ENCODE peak calls at places on chromosomes 11 and 22, in four cellular contexts. One of them, this sample, is unnamed.

GRCh38 chr11:45100338-45100737 is 46.1 kb upstream of the PRDM11 start:
- DNase-seq in H1: peak; percentile 48
- DNase-seq in K562: peak; percentile 32
- DNase-seq in GM12878: no peak
- DNase-seq in this sample: no peak

GRCh38 chr22:46010177-46010867 is 33.4 kb upstream of the WNT7B start:
- DNase-seq in H1: no peak
- DNase-seq in K562: no peak
- DNase-seq in GM12878: no peak
- DNase-seq in this sample: no peak

GRCh38 chr11:65310215-65310614 is 4.5 kb upstream of the CDC42EP2 start:
- DNase-seq in H1: no peak
- DNase-seq in K562: no peak
- DNase-seq in GM12878: no peak
- DNase-seq in this sample: no peak

GRCh38 chr11:117911694-117912093 is 17.5 kb downstream of the TMPRSS13 start:
- DNase-seq in H1: no peak
- DNase-seq in K562: no peak
- DNase-seq in GM12878: no peak
- DNase-seq in this sample: no peak

GRCh38 chr11:108870373-108871020 is 205.6 kb downstream of the DDX10 start:
- DNase-seq in H1: no peak
- DNase-seq in K562: no peak
- DNase-seq in GM12878: no peak
- DNase-seq in this sample: peak; percentile 15

GRCh38 chr22:19900707-19901436 is 40.7 kb upstream of the COMT start:
- DNase-seq in H1: no peak
- DNase-seq in K562: no peak
- DNase-seq in GM12878: no peak
- DNase-seq in this sample: no peak

GRCh38 chr11:69708731-69709401 is 5.0 kb upstream of the FGF19 start:
- DNase-seq in H1: no peak
- DNase-seq in K562: no peak
- DNase-seq in GM12878: no peak
- DNase-seq in this sample: peak; percentile 79

GRCh38 chr11:61691378-61692156 is 11.4 kb downstream of the DAGLA start:
- DNase-seq in H1: no peak
- DNase-seq in K562: no peak
- DNase-seq in GM12878: no peak
- DNase-seq in this sample: no peak

GRCh38 chr11:285021-285893 is 3.7 kb upstream of the PGGHG start:
- DNase-seq in H1: peak; percentile 41
- DNase-seq in K562: no peak
- DNase-seq in GM12878: no peak
- DNase-seq in this sample: no peak

GRCh38 chr11:117595440-117595839 is 201.6 kb downstream of the DSCAML1 start:
- DNase-seq in H1: no peak
- DNase-seq in K562: peak; percentile 60
- DNase-seq in GM12878: no peak
- DNase-seq in this sample: no peak

DNA sequence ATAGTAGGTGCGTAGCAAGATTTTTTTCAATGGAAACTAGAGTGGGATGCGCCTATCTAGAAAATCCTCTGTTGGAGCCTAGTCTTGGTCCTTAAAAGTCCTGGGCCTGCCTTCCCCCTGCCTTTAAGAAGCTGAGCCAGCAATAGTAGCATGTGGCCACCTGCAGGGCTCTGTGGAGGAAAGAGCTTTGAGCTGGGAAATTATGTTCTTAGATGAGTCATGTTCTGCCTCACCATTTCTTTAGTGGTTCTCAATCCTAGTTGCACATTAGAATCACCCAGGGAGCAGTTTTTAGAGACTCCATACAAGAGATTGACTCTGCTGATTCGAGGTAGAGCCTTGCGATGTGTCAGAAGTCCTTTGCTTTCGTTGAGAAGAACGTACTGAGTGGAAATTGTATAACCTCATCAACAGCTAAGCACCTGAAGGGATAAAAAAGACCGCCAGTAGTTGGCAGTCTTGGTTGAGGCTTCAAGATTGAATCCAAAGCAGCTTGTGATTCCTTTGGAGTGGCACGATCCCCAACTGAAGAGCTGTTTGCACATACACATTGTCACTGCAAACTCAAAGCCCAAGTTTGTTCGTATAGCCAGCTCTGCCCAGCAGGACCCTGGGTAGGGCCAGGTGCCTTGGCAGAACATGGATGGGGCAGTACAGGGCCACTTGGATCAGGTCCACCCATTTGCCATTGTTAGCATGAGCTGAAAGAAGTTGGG is 133.3 kb downstream of the COMMD9 start:
- DNase-seq in H1: no peak
- DNase-seq in K562: no peak
- DNase-seq in GM12878: no peak
- DNase-seq in this sample: no peak
- TF ChIP-seq KDM1A in H1: no peak
- TF ChIP-seq KDM1A in K562: no peak
- TF ChIP-seq KDM1A in GM12878: no peak
- TF ChIP-seq KDM1A in this sample: no peak

GRCh38 chr11:66694056-66694410 is 16.3 kb upstream of the RBM4B start:
- DNase-seq in H1: no peak
- DNase-seq in K562: no peak
- DNase-seq in GM12878: no peak
- DNase-seq in this sample: no peak

GRCh38 chr11:66692871-66693331 is 15.2 kb upstream of the RBM4B start:
- DNase-seq in H1: no peak
- DNase-seq in K562: no peak
- DNase-seq in GM12878: no peak
- DNase-seq in this sample: no peak

GRCh38 chr11:66693356-66694055 is 15.8 kb upstream of the RBM4B start:
- DNase-seq in H1: no peak
- DNase-seq in K562: no peak
- DNase-seq in GM12878: no peak
- DNase-seq in this sample: no peak

GRCh38 chr11:66696186-66696585 is 18.5 kb upstream of the RBM4B start:
- DNase-seq in H1: no peak
- DNase-seq in K562: no peak
- DNase-seq in GM12878: no peak
- DNase-seq in this sample: no peak

DNA sequence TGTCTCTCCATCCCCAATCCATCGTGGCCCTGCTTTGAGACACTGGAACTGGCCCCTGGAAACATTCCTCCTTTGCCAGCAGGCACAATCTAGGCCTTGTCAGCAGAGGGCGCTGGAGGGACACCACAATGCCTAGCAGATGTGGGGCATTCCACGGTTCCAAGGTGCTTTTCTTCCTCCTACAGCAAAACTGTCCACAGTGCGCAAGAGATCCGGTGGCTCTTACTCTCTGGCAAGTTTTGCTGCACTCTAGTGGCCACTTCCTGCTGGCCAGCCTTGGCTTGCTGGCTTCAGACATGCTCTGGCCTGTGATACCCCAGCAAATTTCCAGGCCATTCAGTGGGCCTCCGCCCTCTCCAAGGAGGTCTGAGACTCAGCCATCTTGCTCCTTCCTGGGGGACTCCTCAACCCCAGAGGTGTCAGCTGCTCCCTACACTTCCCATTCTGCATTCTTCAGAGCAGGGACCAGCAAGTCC is 17.1 kb upstream of the RBM4B start:
- DNase-seq in H1: peak; percentile 95
- DNase-seq in K562: peak; percentile 84
- DNase-seq in GM12878: peak; percentile 58
- DNase-seq in this sample: peak; percentile 96
- TF ChIP-seq POLR2AphosphoS5 in H1: no peak
- TF ChIP-seq POLR2AphosphoS5 in K562: no peak
- TF ChIP-seq POLR2AphosphoS5 in GM12878: no peak
- TF ChIP-seq POLR2AphosphoS5 in this sample: no peak

GRCh38 chr22:24601217-24602104 is 1.5 kb upstream of the GGT1 start:
- DNase-seq in H1: peak; percentile 46
- DNase-seq in K562: no peak
- DNase-seq in GM12878: no peak
- DNase-seq in this sample: peak; percentile 66
- TF ChIP-seq USF2 in H1: no peak
- TF ChIP-seq USF2 in K562: no peak
- TF ChIP-seq USF2 in GM12878: no peak
- TF ChIP-seq USF2 in this sample: no peak

GRCh38 chr22:48306785-48307570 is 1520.7 kb downstream of the BRD1 start:
- DNase-seq in H1: no peak
- DNase-seq in K562: no peak
- DNase-seq in GM12878: no peak
- DNase-seq in this sample: no peak

GRCh38 chr22:48305726-48306235 is 1521.9 kb downstream of the BRD1 start:
- DNase-seq in H1: no peak
- DNase-seq in K562: no peak
- DNase-seq in GM12878: no peak
- DNase-seq in this sample: no peak

GRCh38 chr22:48309115-48309705 is 1518.5 kb downstream of the BRD1 start:
- DNase-seq in H1: no peak
- DNase-seq in K562: no peak
- DNase-seq in GM12878: no peak
- DNase-seq in this sample: no peak

GRCh38 chr22:48306284-48306683 is 1521.4 kb downstream of the BRD1 start:
- DNase-seq in H1: no peak
- DNase-seq in K562: no peak
- DNase-seq in GM12878: no peak
- DNase-seq in this sample: no peak

DNA sequence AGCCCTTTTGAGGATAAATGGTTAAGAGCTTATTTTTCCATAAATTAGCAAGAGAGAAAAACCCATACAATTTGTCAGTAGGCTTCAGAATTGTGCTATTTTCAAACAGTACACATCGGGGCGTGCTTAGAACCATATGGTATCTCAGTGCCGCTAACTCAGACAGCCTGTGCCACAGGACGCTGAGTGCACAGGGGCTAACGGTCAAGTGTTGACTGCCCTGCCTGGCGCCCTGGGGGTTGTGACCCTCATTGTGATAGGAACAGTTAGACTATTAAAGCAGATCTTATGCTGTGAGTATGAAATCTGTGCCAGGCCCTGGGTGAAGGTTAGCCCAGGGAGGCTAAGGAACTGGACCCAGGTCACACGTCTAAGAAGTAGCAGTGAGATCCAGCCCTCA is 1519.7 kb downstream of the BRD1 start:
- DNase-seq in H1: no peak
- DNase-seq in K562: no peak
- DNase-seq in GM12878: no peak
- DNase-seq in this sample: no peak
- TF ChIP-seq KDM1A in H1: no peak
- TF ChIP-seq KDM1A in K562: no peak
- TF ChIP-seq KDM1A in GM12878: no peak
- TF ChIP-seq KDM1A in this sample: no peak

DNA sequence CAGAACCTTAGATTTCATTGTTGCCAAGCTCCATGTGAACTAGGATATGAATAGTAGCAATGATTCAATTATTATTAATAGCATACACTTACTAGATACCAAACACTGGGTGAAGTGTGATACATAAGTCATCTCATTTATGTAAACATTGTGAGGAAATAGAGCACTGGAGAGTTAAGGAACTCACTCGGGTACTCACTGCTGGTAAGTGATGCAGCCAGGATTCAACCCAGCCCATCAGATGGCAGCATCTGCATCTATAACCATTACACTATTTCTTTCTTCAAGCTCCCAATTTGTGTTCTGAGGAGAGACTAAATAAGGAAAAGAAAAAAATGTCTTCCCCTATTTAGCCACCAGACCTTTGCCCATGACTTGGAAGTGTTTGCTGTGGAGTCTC is 10.2 kb upstream of the ALG8 start:
- DNase-seq in H1: no peak
- DNase-seq in K562: no peak
- DNase-seq in GM12878: no peak
- DNase-seq in this sample: no peak
- TF ChIP-seq POLR2AphosphoS5 in H1: no peak
- TF ChIP-seq POLR2AphosphoS5 in K562: no peak
- TF ChIP-seq POLR2AphosphoS5 in GM12878: no peak
- TF ChIP-seq POLR2AphosphoS5 in this sample: no peak

GRCh38 chr22:39910875-39911601 is 10.2 kb downstream of the GRAP2 start:
- DNase-seq in H1: no peak
- DNase-seq in K562: no peak
- DNase-seq in GM12878: no peak
- DNase-seq in this sample: no peak

GRCh38 chr22:39908121-39908520 is 7.2 kb downstream of the GRAP2 start:
- DNase-seq in H1: no peak
- DNase-seq in K562: no peak
- DNase-seq in GM12878: no peak
- DNase-seq in this sample: no peak

GRCh38 chr22:39907605-39908097 is 6.8 kb downstream of the GRAP2 start:
- DNase-seq in H1: no peak
- DNase-seq in K562: no peak
- DNase-seq in GM12878: no peak
- DNase-seq in this sample: no peak

GRCh38 chr22:39907035-39907434 is 6.2 kb downstream of the GRAP2 start:
- DNase-seq in H1: no peak
- DNase-seq in K562: no peak
- DNase-seq in GM12878: no peak
- DNase-seq in this sample: no peak

GRCh38 chr22:39908737-39909136 is 7.9 kb downstream of the GRAP2 start:
- DNase-seq in H1: no peak
- DNase-seq in K562: peak; percentile 24
- DNase-seq in GM12878: no peak
- DNase-seq in this sample: no peak
- TF ChIP-seq USF2 in H1: no peak
- TF ChIP-seq USF2 in K562: no peak
- TF ChIP-seq USF2 in GM12878: no peak
- TF ChIP-seq USF2 in this sample: no peak

GRCh38 chr22:43745783-43746356 is 66.2 kb downstream of the EFCAB6 start:
- DNase-seq in H1: no peak
- DNase-seq in K562: no peak
- DNase-seq in GM12878: no peak
- DNase-seq in this sample: no peak

GRCh38 chr22:43743929-43744643 is 68.0 kb downstream of the EFCAB6 start:
- DNase-seq in H1: no peak
- DNase-seq in K562: no peak
- DNase-seq in GM12878: no peak
- DNase-seq in this sample: no peak

GRCh38 chr22:43750751-43751150 is 61.4 kb downstream of the EFCAB6 start:
- DNase-seq in H1: no peak
- DNase-seq in K562: no peak
- DNase-seq in GM12878: peak; percentile 32
- DNase-seq in this sample: no peak

GRCh38 chr22:43749473-43749872 is 62.6 kb downstream of the EFCAB6 start:
- DNase-seq in H1: no peak
- DNase-seq in K562: no peak
- DNase-seq in GM12878: no peak
- DNase-seq in this sample: no peak

GRCh38 chr22:43747877-43748276 is 64.2 kb downstream of the EFCAB6 start:
- DNase-seq in H1: no peak
- DNase-seq in K562: no peak
- DNase-seq in GM12878: no peak
- DNase-seq in this sample: no peak
- TF ChIP-seq KDM1A in H1: no peak
- TF ChIP-seq KDM1A in K562: no peak
- TF ChIP-seq KDM1A in GM12878: no peak
- TF ChIP-seq KDM1A in this sample: no peak

This sample was measured in HepG2.